ENCODE peak calls at places on chromosomes 12 and 14, in ten cellular contexts. Z is neural crest cell; J is activated naive CD8-positive, alpha-beta T cell treated with anti-CD3 and anti-CD28 coated beads, Interleukin-2, amount 50 U/mL, for 24 hours; Y is activated naive CD4-positive, alpha-beta T cell treated with anti-CD3 and anti-CD28 coated beads, Interleukin-2, amount 50 U/mL, for 16 hours; S is astrocyte of the spinal cord; D is GM13976; K is stimulated activated CD8-positive, alpha-beta memory T cell treated with anti-CD3 and anti-CD28 coated beads, Interleukin-2, amount 100 ng/mL, for 1 hour; G is PC-3; I is RCC 7860; T is frontal cortex. W is an unnamed sample.

GRCh38 chr12:3962661-3963483 is 89.7 kb upstream of the PARP11 start:
- DNase-seq in Y (peak; percentile 60), G (no peak), K (peak; percentile 20), S (no peak), D (no peak), Z (no peak), I (no peak), T (no peak), J (peak; percentile 49), W (no peak)

GRCh38 chr14:101715209-101716076 is 46.1 kb upstream of the PPP2R5C start:
- DNase-seq in J (no peak), Y (no peak), G (no peak), T (no peak), I (no peak), Z (no peak), S (no peak), D (peak; percentile 7), K (no peak), W (no peak)

GRCh38 chr14:55446127-55446736 is 5.8 kb upstream of the TBPL2 start:
- DNase-seq in S (peak; percentile 84), Y (peak; percentile 40), G (peak; percentile 99), K (no peak), J (peak; percentile 64), Z (peak; percentile 74), I (peak; percentile 30), T (peak; percentile 41), D (peak; percentile 67), W (peak; percentile 56)

GRCh38 chr12:3837049-3837448 is 36.1 kb downstream of the PARP11 start:
- DNase-seq in Y (no peak), D (no peak), I (no peak), S (no peak), T (no peak), Z (no peak), J (no peak), G (no peak), K (no peak), W (no peak)

GRCh38 chr12:38905480-38906351 is at the start of gene CPNE8:
- DNase-seq in Z (peak; percentile 50), J (peak; percentile 44), I (peak; percentile 69), T (peak; percentile 70), S (peak; percentile 60), Y (peak; percentile 44), G (peak; percentile 59), K (no peak), D (peak; percentile 84), W (peak; percentile 30)

GRCh38 chr12:26728205-26729050 is 104.6 kb downstream of the ITPR2 start:
- DNase-seq in S (no peak), Y (no peak), D (no peak), G (no peak), K (no peak), I (no peak), T (no peak), J (peak; percentile 31), Z (no peak), W (no peak)

GRCh38 chr12:104865080-104865479 is 93.0 kb downstream of the SLC41A2 start:
- DNase-seq in D (peak; percentile 33), K (no peak), S (no peak), G (no peak), T (no peak), Y (no peak), Z (no peak), I (no peak), J (no peak), W (no peak)

GRCh38 chr12:27652174-27652763 is 44.0 kb upstream of the REP15 start:
- DNase-seq in I (peak; percentile 54), Y (no peak), K (no peak), Z (peak; percentile 61), G (peak; percentile 97), S (peak; percentile 86), J (peak; percentile 34), T (peak; percentile 45), D (peak; percentile 44), W (no peak)

GRCh38 chr14:103628684-103629502 is at the start of gene KLC1:
- DNase-seq in S (peak; percentile 57), Y (peak; percentile 87), J (peak; percentile 92), Z (peak; percentile 81), I (peak; percentile 21), D (peak; percentile 95), K (peak; percentile 69), T (peak; percentile 90), G (peak; percentile 58), W (peak; percentile 93)

GRCh38 chr12:94588271-94588785 is 62.0 kb downstream of the TMCC3 start:
- DNase-seq in Z (no peak), I (no peak), T (no peak), Y (no peak), D (no peak), G (no peak), J (no peak), K (no peak), S (no peak), W (no peak)

GRCh38 chr14:23009939-23010718 is at the start of gene C14orf93:
- DNase-seq in J (peak; percentile 87), T (peak; percentile 82), Z (peak; percentile 67), S (peak; percentile 57), Y (peak; percentile 87), I (peak; percentile 4), K (peak; percentile 54), G (peak; percentile 71), D (peak; percentile 92), W (peak; percentile 71)

GRCh38 chr12:118360785-118361404 is 11.8 kb downstream of the TAOK3 start:
- DNase-seq in T (no peak), S (peak; percentile 87), Z (no peak), K (no peak), Y (no peak), I (peak; percentile 25), J (no peak), G (peak; percentile 84), D (no peak), W (no peak)

GRCh38 chr12:80121661-80122060 is 22.3 kb downstream of the OTOGL start:
- DNase-seq in Z (no peak), G (no peak), T (no peak), K (no peak), I (no peak), S (no peak), J (no peak), D (no peak), Y (no peak), W (no peak)

GRCh38 chr12:104354167-104354867 is 50.8 kb downstream of the EID3 start:
- DNase-seq in K (no peak), T (no peak), D (no peak), Y (no peak), G (no peak), Z (no peak), J (no peak), I (no peak), S (no peak), W (no peak)

GRCh38 chr14:79265366-79265765 is 945.9 kb downstream of the DIO2 start:
- DNase-seq in S (no peak), K (no peak), G (peak; percentile 8), I (no peak), Z (no peak), Y (no peak), T (no peak), D (no peak), J (no peak), W (no peak)

GRCh38 chr14:40053396-40053795 is 621.2 kb upstream of the FBXO33 start:
- DNase-seq in Y (no peak), I (no peak), S (no peak), T (no peak), J (no peak), K (no peak), G (no peak), D (no peak), Z (no peak), W (no peak)

GRCh38 chr12:75120202-75120774 is 89.4 kb downstream of the KCNC2 start:
- DNase-seq in G (no peak), K (no peak), Z (no peak), J (no peak), I (no peak), Y (no peak), T (no peak), D (no peak), S (peak; percentile 43), W (no peak)

GRCh38 chr12:112374166-112374740 is 8.0 kb downstream of the HECTD4 start:
- DNase-seq in T (no peak), Y (no peak), J (no peak), K (no peak), S (no peak), G (no peak), D (no peak), I (no peak), Z (no peak), W (no peak)

GRCh38 chr12:80313184-80313583 is 130.9 kb upstream of the PTPRQ start:
- DNase-seq in I (no peak), J (no peak), T (no peak), D (no peak), Z (no peak), G (peak; percentile 49), Y (no peak), S (no peak), K (no peak), W (no peak)

GRCh38 chr12:530308-530707 is 70.6 kb downstream of the B4GALNT3 start:
- DNase-seq in Z (no peak), J (no peak), Y (no peak), T (no peak), S (peak; percentile 53), G (no peak), D (no peak), I (peak; percentile 14), K (no peak), W (no peak)

GRCh38 chr12:89949457-89950195 is 241.0 kb upstream of the ATP2B1 start:
- DNase-seq in Z (no peak), K (peak; percentile 13), I (peak; percentile 75), T (no peak), D (peak; percentile 59), G (peak; percentile 94), Y (no peak), S (peak; percentile 92), J (peak; percentile 29), W (no peak)

GRCh38 chr12:71440393-71441349 is 1.1 kb downstream of the LGR5 start:
- DNase-seq in Y (no peak), D (peak; percentile 20), Z (no peak), T (peak; percentile 11), G (no peak), S (no peak), I (no peak), K (no peak), J (no peak), W (no peak)

GRCh38 chr14:49622022-49622607 is 1.5 kb downstream of the MGAT2 start:
- DNase-seq in S (no peak), D (no peak), J (no peak), T (no peak), Z (no peak), G (peak; percentile 39), Y (no peak), I (no peak), K (no peak), W (no peak)

GRCh38 chr12:107404981-107405380 is 280.6 kb upstream of the PWP1 start:
- DNase-seq in S (no peak), Z (no peak), K (no peak), G (peak; percentile 74), Y (peak; percentile 15), I (peak; percentile 28), T (no peak), J (peak; percentile 29), D (peak; percentile 40), W (no peak)

W was measured in mesothelial cell of epicardium.